ENCODE peak calls at places on chromosomes 13 and 19, in eight cellular contexts. N, D, K, A, B, I, R and V are unnamed samples.

GRCh38 chr19:55638864-55639359 is 1.9 kb upstream of the ZNF580 start:
- DNase-seq in R (peak), D (no peak), B (no peak), I (peak), A (peak), K (peak), N (no peak), V (peak)

GRCh38 chr19:42254083-42254849 is 662 bp downstream of the ERF start:
- DNase-seq in D (peak), N (peak), A (no peak), I (peak), R (peak), K (peak), B (peak), V (peak)

GRCh38 chr13:106367361-106367781 is 168.1 kb downstream of the EFNB2 start:
- DNase-seq in B (no peak), I (no peak), D (peak), R (no peak), K (no peak), A (no peak), N (no peak), V (no peak)

GRCh38 chr13:112102243-112102642 is 35.3 kb downstream of the SOX1 start:
- DNase-seq in B (no peak), K (no peak), A (no peak), N (no peak), R (no peak), I (no peak), D (no peak), V (no peak)

GRCh38 chr13:20503088-20504083 is 22.3 kb downstream of the CRYL1 start:
- DNase-seq in R (no peak), I (no peak), N (no peak), B (no peak), D (no peak), A (no peak), K (no peak), V (no peak)

GRCh38 chr13:23755040-23755439 is 134.2 kb downstream of the MIPEP start:
- DNase-seq in D (no peak), N (no peak), R (no peak), A (no peak), B (no peak), I (no peak), K (no peak), V (no peak)

GRCh38 chr19:35306473-35307246 is 14.7 kb downstream of the MAG start:
- DNase-seq in K (no peak), R (no peak), I (no peak), B (no peak), N (no peak), D (no peak), A (no peak), V (no peak)

GRCh38 chr19:48818234-48818823 is 7.5 kb upstream of the BCAT2 start:
- DNase-seq in N (no peak), D (no peak), K (no peak), R (no peak), I (no peak), B (no peak), A (no peak), V (no peak)

GRCh38 chr13:51827254-51827653 is 17.7 kb downstream of the TMEM272 start:
- DNase-seq in N (no peak), K (no peak), I (no peak), R (no peak), B (no peak), A (no peak), D (no peak), V (no peak)

GRCh38 chr19:925087-925911 is 536 bp upstream of the ARID3A start:
- DNase-seq in N (peak), I (peak), D (peak), K (peak), B (peak), A (peak), R (peak), V (peak)

GRCh38 chr13:33787051-33787591 is 30.8 kb upstream of the RFC3 start:
- DNase-seq in B (no peak), R (no peak), K (peak), D (peak), N (no peak), A (peak), I (no peak), V (peak)

GRCh38 chr19:58218899-58219298 is 9.8 kb upstream of the ZNF544 start:
- DNase-seq in K (no peak), N (no peak), I (peak), A (no peak), R (peak), D (no peak), B (no peak), V (peak)

GRCh38 chr19:41089955-41090354 is 1.7 kb downstream of the CYP2A13 start:
- DNase-seq in A (no peak), I (no peak), K (no peak), D (no peak), R (no peak), N (no peak), B (no peak), V (no peak)

GRCh38 chr19:38318595-38319142 is 976 bp upstream of the KCNK6 start:
- DNase-seq in R (no peak), B (no peak), D (no peak), K (no peak), A (no peak), N (no peak), I (no peak), V (no peak)

GRCh38 chr19:56377105-56377924 is 16.0 kb downstream of the ZNF582 start:
- DNase-seq in D (no peak), K (no peak), A (no peak), R (no peak), N (no peak), I (no peak), B (no peak), V (no peak)

GRCh38 chr19:41537789-41538188 is 38.2 kb upstream of the CEACAM21 start:
- DNase-seq in N (no peak), K (no peak), A (peak), I (no peak), B (no peak), D (peak), R (no peak), V (no peak)

GRCh38 chr19:9848761-9849160 is 13.6 kb downstream of the PIN1 start:
- DNase-seq in I (no peak), A (no peak), B (no peak), D (no peak), N (no peak), K (no peak), R (no peak), V (no peak)

GRCh38 chr13:112756967-112757758 is 67.3 kb downstream of the ATP11A start:
- DNase-seq in N (no peak), D (peak), B (peak), I (no peak), A (no peak), R (no peak), K (no peak), V (no peak)

GRCh38 chr13:38543561-38543960 is 143.3 kb upstream of the FREM2 start:
- DNase-seq in N (no peak), A (no peak), B (no peak), R (no peak), I (no peak), K (no peak), D (peak), V (no peak)

GRCh38 chr19:17555480-17555928 is at the start of gene COLGALT1:
- DNase-seq in A (peak), N (peak), B (peak), D (peak), R (peak), I (peak), K (peak), V (peak)

GRCh38 chr13:100694722-100695644 is 20.4 kb upstream of the TMTC4 start:
- DNase-seq in R (no peak), N (no peak), B (peak), I (no peak), K (no peak), D (peak), A (peak), V (peak)

GRCh38 chr19:15136234-15136954 is 29.2 kb downstream of the SYDE1 start:
- DNase-seq in R (no peak), K (no peak), N (no peak), A (no peak), D (no peak), I (no peak), B (no peak), V (no peak)

GRCh38 chr19:2561895-2562294 is 86.0 kb downstream of the GADD45B start:
- DNase-seq in D (no peak), A (no peak), R (peak), N (peak), I (peak), B (no peak), K (peak), V (no peak)

GRCh38 chr13:81171065-81171647 is 830.2 kb upstream of the SPRY2 start:
- DNase-seq in A (peak), D (peak), B (no peak), I (no peak), K (no peak), R (no peak), N (no peak), V (peak)

GRCh38 chr13:45219938-45220375 is 19.1 kb upstream of the KCTD4 start:
- DNase-seq in N (no peak), K (no peak), D (peak), R (no peak), A (peak), B (no peak), I (no peak), V (no peak)